ENCODE peak calls at places on chromosomes 1 and 21, in four cellular contexts. I is HepG2, Y is GM12878, L is K562. F is an unnamed sample.

GRCh38 chr1:36910886-36911540 is 123.3 kb downstream of the GRIK3 start:
- DNase-seq in L (no peak), Y (no peak), I (no peak), F (no peak)

GRCh38 chr1:7401814-7402547 is 369.1 kb upstream of the VAMP3 start:
- DNase-seq in Y (no peak), I (peak; percentile 41), L (no peak), F (peak; percentile 36)

GRCh38 chr1:241396747-241397691 is 40.0 kb upstream of the RGS7 start:
- DNase-seq in I (no peak), L (no peak), Y (no peak), F (peak; percentile 13)

GRCh38 chr1:29239142-29239541 is 2.8 kb downstream of the PTPRU start:
- DNase-seq in I (peak; percentile 86), Y (no peak), L (no peak), F (no peak)

GRCh38 chr1:109617291-109617801 is 2.1 kb downstream of the GNAT2 start:
- DNase-seq in L (no peak), Y (no peak), I (peak; percentile 82), F (peak; percentile 52)

GRCh38 chr1:84122780-84123382 is 21.2 kb upstream of the PRKACB start:
- DNase-seq in Y (no peak), I (peak; percentile 38), L (peak; percentile 16), F (peak; percentile 69)

GRCh38 chr1:22827666-22828065 is 117.0 kb downstream of the EPHB2 start:
- DNase-seq in I (no peak), L (no peak), Y (no peak), F (no peak)

GRCh38 chr1:240608707-240609106 is 3.2 kb downstream of the GREM2 start:
- DNase-seq in L (no peak), I (no peak), Y (no peak), F (peak; percentile 71)

GRCh38 chr1:206658264-206658980 is 23.1 kb downstream of the DYRK3 start:
- DNase-seq in L (peak; percentile 92), Y (no peak), I (no peak), F (peak; percentile 88)

GRCh38 chr1:70779571-70779970 is 268.0 kb downstream of the PTGER3 start:
- DNase-seq in L (no peak), Y (no peak), I (no peak), F (no peak)

GRCh38 chr1:85611390-85611789 is 30.8 kb downstream of the CCN1 start:
- DNase-seq in I (no peak), L (no peak), Y (no peak), F (no peak)

GRCh38 chr1:226132731-226133503 is 53.6 kb downstream of the ACBD3 start:
- DNase-seq in I (no peak), Y (no peak), L (no peak), F (no peak)

GRCh38 chr1:191760016-191760415 is 398.2 kb upstream of the RGS18 start:
- DNase-seq in Y (no peak), I (no peak), L (no peak), F (no peak)

GRCh38 chr1:11151854-11152612 is 37.1 kb upstream of the ANGPTL7 start:
- DNase-seq in Y (no peak), I (no peak), L (no peak), F (peak; percentile 23)

GRCh38 chr1:220966473-220966872 is 87.2 kb downstream of the HLX start:
- DNase-seq in Y (no peak), I (no peak), L (no peak), F (no peak)

GRCh38 chr1:57163332-57163731 is 197.5 kb upstream of the C8B start:
- DNase-seq in L (no peak), Y (no peak), I (no peak), F (no peak)

GRCh38 chr1:179706339-179706941 is 36.7 kb upstream of the FAM163A start:
- DNase-seq in I (peak; percentile 46), L (peak; percentile 57), Y (no peak), F (peak; percentile 78)

GRCh38 chr1:34681481-34682451 is 73.1 kb upstream of the GJB5 start:
- DNase-seq in I (peak; percentile 37), Y (peak; percentile 16), L (peak; percentile 79), F (peak; percentile 90)

GRCh38 chr1:175152006-175152652 is 40.4 kb downstream of the KIAA0040 start:
- DNase-seq in I (peak; percentile 32), L (peak; percentile 87), Y (no peak), F (peak; percentile 92)

GRCh38 chr21:18244721-18245486 is at the start of gene CHODL:
- DNase-seq in I (no peak), Y (no peak), L (no peak), F (peak; percentile 45)

DNA sequence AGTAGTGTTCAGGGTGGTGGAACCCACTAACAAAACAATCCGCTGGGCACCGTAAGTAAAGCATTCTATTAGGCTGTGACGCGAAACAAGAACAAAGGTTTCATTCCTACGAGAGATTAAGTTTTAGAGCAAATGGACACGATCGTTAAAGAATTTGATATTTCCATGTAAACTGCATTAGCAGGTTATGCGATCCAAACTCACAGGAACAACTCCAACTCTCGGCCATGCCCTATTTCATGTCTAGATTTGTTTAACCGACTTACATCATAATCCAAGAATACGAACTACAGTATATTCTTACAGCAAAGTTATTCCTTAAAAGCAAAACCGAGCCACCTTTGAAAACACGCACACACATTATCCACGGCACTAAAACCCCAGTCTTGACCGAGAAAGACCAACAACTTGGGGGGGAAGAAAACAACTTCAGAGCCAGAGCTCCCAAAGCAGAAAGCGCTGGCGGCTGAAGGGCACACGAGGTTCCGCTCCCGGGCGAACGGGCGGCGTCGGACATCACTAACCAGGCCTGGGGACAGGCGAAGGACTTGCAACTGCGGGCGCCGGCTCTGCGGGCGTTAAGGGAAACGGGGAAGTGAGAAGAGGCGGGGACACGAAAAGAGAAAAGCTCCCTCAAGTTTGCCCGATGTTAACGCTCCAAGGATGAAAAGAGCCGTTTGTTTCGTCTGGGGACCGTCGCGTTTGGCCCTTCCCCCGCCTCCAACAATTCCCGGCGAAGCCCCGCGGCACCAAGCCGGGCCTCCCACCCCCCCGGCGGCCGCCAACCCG is 725 bp downstream of the B3GALNT2 start:
- DNase-seq in L (no peak), Y (no peak), I (peak; percentile 35), F (peak; percentile 73)
- TF ChIP-seq REST in L (no peak), Y (no peak), I (no peak), F (no peak)

GRCh38 chr1:239276051-239276450 is 110.3 kb upstream of the CHRM3 start:
- DNase-seq in Y (no peak), I (no peak), L (no peak), F (no peak)
- TF ChIP-seq CREB1 in Y (no peak), I (no peak), L (no peak), F (no peak)

GRCh38 chr1:25772164-25772563 is 27.8 kb upstream of the SELENON start:
- DNase-seq in L (no peak), Y (no peak), I (no peak), F (no peak)

GRCh38 chr1:25774206-25774804 is 25.7 kb upstream of the SELENON start:
- DNase-seq in I (no peak), Y (no peak), L (no peak), F (no peak)

GRCh38 chr1:25772692-25773245 is 27.2 kb upstream of the SELENON start:
- DNase-seq in Y (no peak), I (no peak), L (no peak), F (no peak)

GRCh38 chr1:25774921-25775774 is 24.8 kb upstream of the SELENON start:
- DNase-seq in I (no peak), Y (peak; percentile 5), L (no peak), F (no peak)

GRCh38 chr1:25773441-25774125 is 26.4 kb upstream of the SELENON start:
- DNase-seq in L (no peak), Y (no peak), I (peak; percentile 70), F (no peak)
- TF ChIP-seq REST in L (no peak), Y (no peak), I (no peak), F (no peak)

GRCh38 chr1:1426496-1426960 is 5.5 kb upstream of the ANKRD65 start:
- DNase-seq in Y (no peak), L (no peak), I (no peak), F (no peak)
- TF ChIP-seq CREB1 in Y (no peak), L (no peak), I (no peak), F (no peak)

DNA sequence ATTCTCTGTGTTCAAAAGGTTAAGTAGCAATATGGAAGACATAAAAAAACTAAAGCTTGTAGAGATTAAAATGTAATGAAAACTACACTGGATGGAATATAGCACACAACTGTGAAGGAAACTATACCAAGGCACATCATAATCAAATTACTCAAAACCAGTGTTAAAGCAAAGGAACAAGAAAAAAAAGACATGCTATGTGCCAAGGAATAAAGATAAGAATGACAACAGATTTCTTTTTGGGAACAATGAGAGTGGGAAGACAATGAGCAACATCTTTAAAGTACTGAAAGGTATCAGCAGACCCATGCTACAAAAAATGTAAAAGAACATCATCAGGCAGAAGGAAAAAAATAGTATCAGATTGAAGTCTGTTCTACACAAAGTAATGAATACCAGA is 157.8 kb downstream of the VPS13D start:
- DNase-seq in Y (no peak), L (no peak), I (no peak), F (no peak)
- TF ChIP-seq REST in Y (no peak), L (no peak), I (no peak), F (no peak)